ENCODE peak calls at places on chromosome 2, in eight cellular contexts. One of them, this sample, is unnamed.

GRCh38 chr2:224640694-224641093 is 55.5 kb upstream of the CUL3 start:
- DNase-seq in NCI-H2081: no peak
- DNase-seq in AG09319: no peak
- DNase-seq in non-pigmented ciliary epithelial cell: no peak
- DNase-seq in GM12892: no peak
- DNase-seq in stimulated activated CD4-positive, alpha-beta T cell treated with anti-CD3 and anti-CD28 coated beads, Interleukin-2, amount 100 ng/mL, for 48 hours: no peak
- DNase-seq in A172: no peak
- DNase-seq in iris pigment epithelial cell: no peak
- DNase-seq in this sample: no peak

GRCh38 chr2:159880729-159881128 is 82.7 kb upstream of the CD302 start:
- DNase-seq in NCI-H2081: peak
- DNase-seq in GM12892: no peak
- DNase-seq in AG09319: no peak
- DNase-seq in A172: no peak
- DNase-seq in iris pigment epithelial cell: no peak
- DNase-seq in non-pigmented ciliary epithelial cell: no peak
- DNase-seq in stimulated activated CD4-positive, alpha-beta T cell treated with anti-CD3 and anti-CD28 coated beads, Interleukin-2, amount 100 ng/mL, for 48 hours: no peak
- DNase-seq in this sample: no peak

GRCh38 chr2:349390-349789 is 61.5 kb upstream of the ALKAL2 start:
- DNase-seq in non-pigmented ciliary epithelial cell: no peak
- DNase-seq in iris pigment epithelial cell: no peak
- DNase-seq in AG09319: no peak
- DNase-seq in stimulated activated CD4-positive, alpha-beta T cell treated with anti-CD3 and anti-CD28 coated beads, Interleukin-2, amount 100 ng/mL, for 48 hours: no peak
- DNase-seq in A172: no peak
- DNase-seq in NCI-H2081: no peak
- DNase-seq in GM12892: no peak
- DNase-seq in this sample: no peak

GRCh38 chr2:143553261-143553660 is 424.0 kb downstream of the ARHGAP15 start:
- DNase-seq in AG09319: no peak
- DNase-seq in non-pigmented ciliary epithelial cell: no peak
- DNase-seq in A172: no peak
- DNase-seq in stimulated activated CD4-positive, alpha-beta T cell treated with anti-CD3 and anti-CD28 coated beads, Interleukin-2, amount 100 ng/mL, for 48 hours: peak
- DNase-seq in iris pigment epithelial cell: no peak
- DNase-seq in GM12892: no peak
- DNase-seq in NCI-H2081: no peak
- DNase-seq in this sample: no peak

GRCh38 chr2:126894082-126894481 is 4.6 kb upstream of the TEX51 start:
- DNase-seq in NCI-H2081: no peak
- DNase-seq in AG09319: no peak
- DNase-seq in A172: no peak
- DNase-seq in iris pigment epithelial cell: no peak
- DNase-seq in GM12892: no peak
- DNase-seq in non-pigmented ciliary epithelial cell: no peak
- DNase-seq in stimulated activated CD4-positive, alpha-beta T cell treated with anti-CD3 and anti-CD28 coated beads, Interleukin-2, amount 100 ng/mL, for 48 hours: no peak
- DNase-seq in this sample: no peak

GRCh38 chr2:190763901-190764514 is 115.1 kb downstream of the NAB1 start:
- DNase-seq in AG09319: no peak
- DNase-seq in stimulated activated CD4-positive, alpha-beta T cell treated with anti-CD3 and anti-CD28 coated beads, Interleukin-2, amount 100 ng/mL, for 48 hours: no peak
- DNase-seq in NCI-H2081: no peak
- DNase-seq in non-pigmented ciliary epithelial cell: no peak
- DNase-seq in GM12892: no peak
- DNase-seq in A172: no peak
- DNase-seq in iris pigment epithelial cell: peak
- DNase-seq in this sample: peak

GRCh38 chr2:99340669-99341236 is 3.6 kb downstream of the EIF5B start:
- DNase-seq in iris pigment epithelial cell: peak
- DNase-seq in A172: no peak
- DNase-seq in stimulated activated CD4-positive, alpha-beta T cell treated with anti-CD3 and anti-CD28 coated beads, Interleukin-2, amount 100 ng/mL, for 48 hours: no peak
- DNase-seq in NCI-H2081: no peak
- DNase-seq in AG09319: no peak
- DNase-seq in GM12892: no peak
- DNase-seq in non-pigmented ciliary epithelial cell: no peak
- DNase-seq in this sample: peak

GRCh38 chr2:54956392-54956722 is 93.9 kb downstream of the RTN4 start:
- DNase-seq in GM12892: no peak
- DNase-seq in stimulated activated CD4-positive, alpha-beta T cell treated with anti-CD3 and anti-CD28 coated beads, Interleukin-2, amount 100 ng/mL, for 48 hours: no peak
- DNase-seq in non-pigmented ciliary epithelial cell: no peak
- DNase-seq in AG09319: no peak
- DNase-seq in NCI-H2081: no peak
- DNase-seq in A172: no peak
- DNase-seq in iris pigment epithelial cell: peak
- DNase-seq in this sample: no peak

GRCh38 chr2:66430906-66431619 is 3.9 kb upstream of the MEIS1 start:
- DNase-seq in GM12892: no peak
- DNase-seq in NCI-H2081: peak
- DNase-seq in AG09319: no peak
- DNase-seq in iris pigment epithelial cell: no peak
- DNase-seq in non-pigmented ciliary epithelial cell: no peak
- DNase-seq in A172: no peak
- DNase-seq in stimulated activated CD4-positive, alpha-beta T cell treated with anti-CD3 and anti-CD28 coated beads, Interleukin-2, amount 100 ng/mL, for 48 hours: no peak
- DNase-seq in this sample: no peak

GRCh38 chr2:184463102-184463865 is 135.0 kb upstream of the ZNF804A start:
- DNase-seq in NCI-H2081: peak
- DNase-seq in AG09319: no peak
- DNase-seq in non-pigmented ciliary epithelial cell: no peak
- DNase-seq in GM12892: no peak
- DNase-seq in iris pigment epithelial cell: no peak
- DNase-seq in A172: no peak
- DNase-seq in stimulated activated CD4-positive, alpha-beta T cell treated with anti-CD3 and anti-CD28 coated beads, Interleukin-2, amount 100 ng/mL, for 48 hours: no peak
- DNase-seq in this sample: no peak

GRCh38 chr2:78967294-78967693 is 58.2 kb upstream of the REG3G start:
- DNase-seq in stimulated activated CD4-positive, alpha-beta T cell treated with anti-CD3 and anti-CD28 coated beads, Interleukin-2, amount 100 ng/mL, for 48 hours: no peak
- DNase-seq in AG09319: no peak
- DNase-seq in A172: no peak
- DNase-seq in NCI-H2081: no peak
- DNase-seq in non-pigmented ciliary epithelial cell: no peak
- DNase-seq in GM12892: no peak
- DNase-seq in iris pigment epithelial cell: no peak
- DNase-seq in this sample: no peak

GRCh38 chr2:221100467-221101089 is 471.5 kb downstream of the EPHA4 start:
- DNase-seq in A172: no peak
- DNase-seq in iris pigment epithelial cell: no peak
- DNase-seq in NCI-H2081: no peak
- DNase-seq in GM12892: no peak
- DNase-seq in AG09319: no peak
- DNase-seq in non-pigmented ciliary epithelial cell: no peak
- DNase-seq in stimulated activated CD4-positive, alpha-beta T cell treated with anti-CD3 and anti-CD28 coated beads, Interleukin-2, amount 100 ng/mL, for 48 hours: no peak
- DNase-seq in this sample: no peak

GRCh38 chr2:19369341-19369955 is 11.0 kb upstream of the OSR1 start:
- DNase-seq in NCI-H2081: peak
- DNase-seq in iris pigment epithelial cell: peak
- DNase-seq in non-pigmented ciliary epithelial cell: no peak
- DNase-seq in A172: peak
- DNase-seq in GM12892: no peak
- DNase-seq in AG09319: no peak
- DNase-seq in stimulated activated CD4-positive, alpha-beta T cell treated with anti-CD3 and anti-CD28 coated beads, Interleukin-2, amount 100 ng/mL, for 48 hours: no peak
- DNase-seq in this sample: peak

GRCh38 chr2:20203521-20204225 is 21.3 kb downstream of the SDC1 start:
- DNase-seq in non-pigmented ciliary epithelial cell: no peak
- DNase-seq in GM12892: no peak
- DNase-seq in iris pigment epithelial cell: no peak
- DNase-seq in stimulated activated CD4-positive, alpha-beta T cell treated with anti-CD3 and anti-CD28 coated beads, Interleukin-2, amount 100 ng/mL, for 48 hours: no peak
- DNase-seq in NCI-H2081: no peak
- DNase-seq in AG09319: no peak
- DNase-seq in A172: no peak
- DNase-seq in this sample: no peak

GRCh38 chr2:70461414-70461813 is 92.2 kb downstream of the TGFA start:
- DNase-seq in AG09319: no peak
- DNase-seq in NCI-H2081: no peak
- DNase-seq in A172: no peak
- DNase-seq in GM12892: no peak
- DNase-seq in stimulated activated CD4-positive, alpha-beta T cell treated with anti-CD3 and anti-CD28 coated beads, Interleukin-2, amount 100 ng/mL, for 48 hours: no peak
- DNase-seq in iris pigment epithelial cell: no peak
- DNase-seq in non-pigmented ciliary epithelial cell: no peak
- DNase-seq in this sample: no peak

GRCh38 chr2:86308984-86309695 is 28.3 kb downstream of the REEP1 start:
- DNase-seq in GM12892: no peak
- DNase-seq in non-pigmented ciliary epithelial cell: no peak
- DNase-seq in AG09319: no peak
- DNase-seq in NCI-H2081: no peak
- DNase-seq in A172: no peak
- DNase-seq in stimulated activated CD4-positive, alpha-beta T cell treated with anti-CD3 and anti-CD28 coated beads, Interleukin-2, amount 100 ng/mL, for 48 hours: no peak
- DNase-seq in iris pigment epithelial cell: no peak
- DNase-seq in this sample: no peak

GRCh38 chr2:32718752-32719151 is 90.9 kb downstream of the TTC27 start:
- DNase-seq in A172: no peak
- DNase-seq in NCI-H2081: no peak
- DNase-seq in AG09319: no peak
- DNase-seq in stimulated activated CD4-positive, alpha-beta T cell treated with anti-CD3 and anti-CD28 coated beads, Interleukin-2, amount 100 ng/mL, for 48 hours: no peak
- DNase-seq in non-pigmented ciliary epithelial cell: no peak
- DNase-seq in GM12892: no peak
- DNase-seq in iris pigment epithelial cell: no peak
- DNase-seq in this sample: no peak

GRCh38 chr2:142315353-142315752 is 184.5 kb upstream of the LRP1B start:
- DNase-seq in A172: peak
- DNase-seq in stimulated activated CD4-positive, alpha-beta T cell treated with anti-CD3 and anti-CD28 coated beads, Interleukin-2, amount 100 ng/mL, for 48 hours: no peak
- DNase-seq in iris pigment epithelial cell: peak
- DNase-seq in AG09319: no peak
- DNase-seq in non-pigmented ciliary epithelial cell: no peak
- DNase-seq in GM12892: no peak
- DNase-seq in NCI-H2081: peak
- DNase-seq in this sample: no peak

GRCh38 chr2:39124770-39125075 is 3.9 kb upstream of the SOS1 start:
- DNase-seq in NCI-H2081: no peak
- DNase-seq in iris pigment epithelial cell: no peak
- DNase-seq in AG09319: no peak
- DNase-seq in non-pigmented ciliary epithelial cell: no peak
- DNase-seq in A172: no peak
- DNase-seq in stimulated activated CD4-positive, alpha-beta T cell treated with anti-CD3 and anti-CD28 coated beads, Interleukin-2, amount 100 ng/mL, for 48 hours: no peak
- DNase-seq in GM12892: no peak
- DNase-seq in this sample: no peak

This sample was measured in epithelial cell of esophagus.